ENCODE peak calls at places on chromosomes 7 and 10, in six cellular contexts. Z, E, Y, Q, S and U are unnamed samples.

GRCh38 chr7:84677386-84677785 is 482.8 kb upstream of the SEMA3A start:
- DNase-seq in Z (no peak), E (no peak), Y (no peak), Q (no peak), S (no peak), U (no peak)

GRCh38 chr7:158541330-158542010 is 46.2 kb downstream of the PTPRN2 start:
- DNase-seq in Z (no peak), E (no peak), Y (no peak), Q (no peak), S (no peak), U (peak)

GRCh38 chr7:39749177-39749576 is 125.8 kb downstream of the RALA start:
- DNase-seq in Z (no peak), E (no peak), Y (no peak), Q (no peak), S (no peak), U (no peak)

GRCh38 chr10:102243304-102243703 is 2.0 kb upstream of the PITX3 start:
- DNase-seq in Z (no peak), E (no peak), Y (no peak), Q (no peak), S (no peak), U (no peak)

GRCh38 chr10:36677170-36677768 is 448.1 kb upstream of the ANKRD30A start:
- DNase-seq in Z (no peak), E (no peak), Y (no peak), Q (no peak), S (no peak), U (no peak)

GRCh38 chr10:76981251-76981650 is 656.4 kb downstream of the KCNMA1 start:
- DNase-seq in Z (no peak), E (no peak), Y (no peak), Q (no peak), S (no peak), U (no peak)

GRCh38 chr7:2211926-2212325 is 20.8 kb downstream of the MAD1L1 start:
- DNase-seq in Z (no peak), E (no peak), Y (no peak), Q (no peak), S (no peak), U (no peak)

GRCh38 chr10:113126506-113127192 is 176.6 kb downstream of the TCF7L2 start:
- DNase-seq in Z (peak), E (peak), Y (peak), Q (peak), S (peak), U (peak)

GRCh38 chr7:152601305-152601798 is 74.6 kb downstream of the XRCC2 start:
- DNase-seq in Z (no peak), E (no peak), Y (no peak), Q (no peak), S (no peak), U (no peak)

GRCh38 chr10:84294766-84295447 is 33.5 kb upstream of the CCSER2 start:
- DNase-seq in Z (no peak), E (no peak), Y (no peak), Q (no peak), S (no peak), U (no peak)

GRCh38 chr10:69486922-69487730 is 35.9 kb downstream of the TSPAN15 start:
- DNase-seq in Z (no peak), E (no peak), Y (no peak), Q (no peak), S (no peak), U (no peak)

DNA sequence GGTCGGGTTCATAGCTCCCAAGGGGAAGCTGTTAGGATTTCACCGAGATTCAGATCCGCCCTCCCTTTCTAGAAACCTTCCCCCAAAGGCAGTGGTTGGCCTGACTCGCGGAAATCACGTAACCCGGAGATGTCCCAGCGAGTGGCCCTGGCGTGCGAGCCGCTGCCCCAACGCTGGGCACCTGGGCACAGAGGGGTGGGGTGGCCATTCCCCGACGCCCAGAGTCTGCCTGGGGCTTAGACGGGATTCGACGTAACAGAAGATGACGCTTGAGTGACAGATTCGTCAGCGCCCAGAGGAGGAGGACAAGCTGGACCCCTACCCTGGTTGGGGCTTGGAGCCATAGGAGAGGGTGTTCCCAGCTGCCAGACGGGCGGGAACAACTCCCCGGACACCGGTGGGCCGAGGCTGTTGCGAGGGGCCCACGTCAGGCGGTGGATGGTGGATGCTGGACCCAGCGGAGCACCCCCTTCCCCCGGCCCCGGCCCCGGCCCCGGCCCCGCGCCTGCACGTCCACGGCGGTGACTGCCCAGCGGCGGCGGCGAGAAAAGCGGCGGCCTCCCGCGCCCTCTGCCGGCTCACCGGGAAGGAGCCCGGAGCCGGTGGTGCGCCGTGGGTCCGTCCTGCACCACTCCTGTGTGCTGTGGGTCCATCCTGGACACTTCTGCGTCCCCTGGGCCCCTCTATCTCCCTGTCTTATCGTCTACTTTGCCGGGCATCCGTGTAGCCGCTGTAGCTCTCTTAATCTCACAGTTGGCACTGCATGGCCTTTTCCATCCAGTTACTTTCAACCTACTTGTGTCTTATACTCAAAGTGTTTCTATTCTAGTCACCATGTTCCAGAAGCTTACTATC is 35.4 kb upstream of the KNDC1 start:
- DNase-seq in Z (no peak), E (peak), Y (no peak), Q (peak), S (peak), U (peak)
- TF ChIP-seq CTCF in Z (peak), E (peak), Y (peak), Q (peak), S (peak), U (peak)

GRCh38 chr10:109328001-109328400 is 595.3 kb downstream of the XPNPEP1 start:
- DNase-seq in Z (no peak), E (no peak), Y (no peak), Q (no peak), S (no peak), U (no peak)
- TF ChIP-seq CTCF in Z (no peak), E (no peak), Y (no peak), Q (peak), S (peak), U (no peak)

DNA sequence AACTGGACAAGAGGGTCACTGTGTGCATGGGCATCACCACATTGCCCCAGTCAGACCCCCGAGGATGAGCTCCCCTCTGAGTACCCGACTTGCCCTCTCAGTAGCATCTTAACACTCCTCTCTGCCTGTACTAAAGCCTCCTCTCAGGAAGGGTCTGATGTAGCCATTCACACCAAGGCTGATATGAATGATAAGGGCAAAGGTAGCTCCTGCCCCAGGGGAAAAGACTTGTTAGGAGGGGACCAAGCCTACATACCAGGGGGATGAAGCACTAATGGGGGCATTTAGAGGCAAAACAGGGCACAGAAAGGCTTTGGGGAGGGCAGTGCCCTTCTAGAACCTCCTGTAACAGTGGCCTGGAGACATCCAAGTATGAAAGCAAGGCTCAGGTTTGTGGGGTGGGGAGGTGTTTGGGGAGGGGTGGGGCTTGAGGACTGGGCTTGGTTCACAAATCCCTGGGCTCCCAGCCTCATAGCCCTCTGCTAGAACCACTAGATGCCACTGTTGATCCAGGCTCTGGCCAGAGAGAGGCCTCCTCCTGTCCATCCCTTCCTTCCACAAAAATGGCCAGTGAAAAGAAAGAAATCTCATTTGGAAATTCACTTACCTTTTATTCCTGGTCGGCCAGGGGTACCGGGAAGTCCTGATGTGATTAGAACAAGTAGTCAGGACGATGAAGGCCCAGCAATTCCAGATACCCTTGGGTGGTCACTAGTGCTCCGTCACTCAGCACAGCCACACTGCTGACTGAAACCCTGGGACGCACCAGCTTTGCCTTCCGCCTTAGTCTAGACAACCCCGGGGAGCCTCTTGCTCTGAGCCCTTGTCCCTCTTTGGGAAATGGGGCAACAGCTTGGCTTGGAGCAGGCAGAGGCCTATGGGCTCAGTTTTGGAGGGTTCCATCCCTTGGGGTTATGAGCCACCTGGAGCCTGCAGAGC is 40.3 kb downstream of the COL17A1 start:
- DNase-seq in Z (no peak), E (peak), Y (peak), Q (no peak), S (peak), U (peak)
- TF ChIP-seq CTCF in Z (peak), E (peak), Y (peak), Q (peak), S (peak), U (peak)

GRCh38 chr10:29924436-29924835 is 134.9 kb downstream of the JCAD start:
- DNase-seq in Z (no peak), E (no peak), Y (no peak), Q (no peak), S (no peak), U (no peak)

GRCh38 chr10:29923416-29923970 is 135.9 kb downstream of the JCAD start:
- DNase-seq in Z (no peak), E (no peak), Y (no peak), Q (no peak), S (no peak), U (no peak)

GRCh38 chr10:29925771-29926345 is 133.5 kb downstream of the JCAD start:
- DNase-seq in Z (no peak), E (no peak), Y (no peak), Q (no peak), S (no peak), U (no peak)

GRCh38 chr10:29929006-29929405 is 130.4 kb downstream of the JCAD start:
- DNase-seq in Z (no peak), E (no peak), Y (no peak), Q (no peak), S (no peak), U (no peak)

DNA sequence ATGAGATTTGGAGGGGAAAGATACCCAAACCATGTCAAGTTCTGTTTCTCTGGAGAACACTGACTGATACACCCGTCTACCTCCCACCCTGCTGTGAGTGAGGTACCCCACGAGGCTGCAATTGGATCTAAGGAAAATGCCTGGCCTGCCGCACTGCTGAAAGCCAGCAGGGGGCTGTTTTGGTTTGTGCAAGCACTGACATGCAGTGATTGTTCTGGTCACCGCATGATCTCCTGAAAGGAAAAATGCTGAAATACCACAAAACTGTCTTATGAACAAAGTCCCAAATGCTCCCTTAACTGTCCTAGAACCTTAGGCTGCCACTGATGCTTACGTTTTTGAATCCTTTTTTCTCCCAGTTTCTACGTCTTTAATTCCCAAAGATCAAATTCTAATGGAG is 132.7 kb downstream of the JCAD start:
- DNase-seq in Z (no peak), E (peak), Y (no peak), Q (peak), S (no peak), U (peak)
- TF ChIP-seq CTCF in Z (peak), E (peak), Y (no peak), Q (peak), S (peak), U (peak)

DNA sequence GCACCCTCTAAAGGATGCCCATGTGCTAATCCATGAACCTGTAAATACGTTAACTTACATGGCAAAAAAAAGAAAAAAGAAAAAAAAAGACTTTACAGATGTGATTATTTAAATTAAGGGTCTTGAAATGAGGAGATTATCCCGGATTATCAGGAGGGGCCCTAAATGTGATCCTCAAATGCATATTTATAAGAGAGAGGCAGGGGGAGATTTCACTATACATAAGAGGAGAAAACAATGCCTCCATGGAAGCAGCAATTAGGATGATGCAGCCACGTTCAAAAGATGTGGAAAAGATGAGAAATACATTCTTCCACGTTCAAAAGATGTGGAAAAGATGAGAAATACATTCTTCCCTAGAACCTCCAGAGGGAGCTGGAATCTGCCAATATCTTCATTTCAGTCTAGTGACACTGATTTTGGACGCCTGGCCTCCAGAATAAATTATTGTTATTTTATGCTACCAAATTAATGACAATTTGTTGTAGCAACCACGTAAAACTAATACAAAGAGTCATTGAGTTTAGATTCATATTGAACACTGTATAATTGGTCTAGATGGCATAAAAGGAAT is 328.4 kb upstream of the GNAI1 start:
- DNase-seq in Z (peak), E (no peak), Y (no peak), Q (no peak), S (no peak), U (no peak)
- TF ChIP-seq CTCF in Z (peak), E (no peak), Y (peak), Q (peak), S (peak), U (peak)

GRCh38 chr7:143494622-143495021 is 16.9 kb downstream of the TAS2R41 start:
- DNase-seq in Z (no peak), E (no peak), Y (no peak), Q (no peak), S (no peak), U (no peak)
- TF ChIP-seq CTCF in Z (no peak), E (no peak), Y (peak), Q (peak), S (peak), U (no peak)

GRCh38 chr10:17793823-17794759 is 15.1 kb upstream of the MRC1 start:
- DNase-seq in Z (no peak), E (no peak), Y (no peak), Q (no peak), S (no peak), U (no peak)

GRCh38 chr10:17793041-17793440 is 16.1 kb upstream of the MRC1 start:
- DNase-seq in Z (no peak), E (no peak), Y (no peak), Q (no peak), S (no peak), U (no peak)

GRCh38 chr10:17795088-17795487 is 14.1 kb upstream of the MRC1 start:
- DNase-seq in Z (no peak), E (no peak), Y (no peak), Q (no peak), S (no peak), U (no peak)

GRCh38 chr10:17790631-17791030 is 18.5 kb upstream of the MRC1 start:
- DNase-seq in Z (no peak), E (no peak), Y (no peak), Q (no peak), S (no peak), U (no peak)

DNA sequence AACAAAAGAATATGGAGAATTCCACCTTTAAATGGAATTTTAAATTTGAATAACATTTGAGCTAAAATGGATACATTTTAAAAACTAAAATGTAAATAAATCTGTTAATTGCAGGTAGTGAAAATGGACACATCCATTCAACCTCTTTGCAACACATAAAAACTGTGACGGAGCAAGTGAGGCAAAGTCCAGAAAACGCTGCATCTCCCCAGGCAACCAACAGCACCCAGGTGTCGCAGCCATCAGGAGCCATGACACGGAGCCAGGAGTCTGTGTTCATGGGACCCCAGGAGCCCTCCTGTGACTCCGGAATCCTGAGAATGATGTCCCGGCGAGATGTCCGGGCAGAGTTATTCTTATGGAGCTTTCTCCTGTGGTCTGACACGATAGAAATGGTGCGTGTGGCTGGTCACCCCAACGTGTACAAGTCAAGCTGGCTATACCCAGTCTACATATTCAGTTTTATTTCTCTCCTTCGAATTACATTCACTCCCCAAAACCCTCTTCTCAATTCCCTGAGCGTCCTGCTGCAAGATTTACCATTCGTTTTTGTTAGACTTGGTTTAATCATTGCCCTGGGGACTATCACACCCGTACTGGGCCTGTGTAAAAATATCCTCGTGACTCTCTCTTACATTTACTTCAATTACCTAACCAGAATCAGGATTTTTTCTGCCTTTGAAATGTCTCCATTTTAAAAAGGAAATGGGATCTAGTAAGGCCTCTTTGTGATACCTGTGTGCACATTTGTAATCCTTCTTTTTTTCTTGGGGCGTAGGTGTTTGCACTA is 13.1 kb upstream of the MRC1 start:
- DNase-seq in Z (no peak), E (no peak), Y (no peak), Q (no peak), S (no peak), U (no peak)
- TF ChIP-seq CTCF in Z (no peak), E (no peak), Y (no peak), Q (no peak), S (no peak), U (no peak)

DNA sequence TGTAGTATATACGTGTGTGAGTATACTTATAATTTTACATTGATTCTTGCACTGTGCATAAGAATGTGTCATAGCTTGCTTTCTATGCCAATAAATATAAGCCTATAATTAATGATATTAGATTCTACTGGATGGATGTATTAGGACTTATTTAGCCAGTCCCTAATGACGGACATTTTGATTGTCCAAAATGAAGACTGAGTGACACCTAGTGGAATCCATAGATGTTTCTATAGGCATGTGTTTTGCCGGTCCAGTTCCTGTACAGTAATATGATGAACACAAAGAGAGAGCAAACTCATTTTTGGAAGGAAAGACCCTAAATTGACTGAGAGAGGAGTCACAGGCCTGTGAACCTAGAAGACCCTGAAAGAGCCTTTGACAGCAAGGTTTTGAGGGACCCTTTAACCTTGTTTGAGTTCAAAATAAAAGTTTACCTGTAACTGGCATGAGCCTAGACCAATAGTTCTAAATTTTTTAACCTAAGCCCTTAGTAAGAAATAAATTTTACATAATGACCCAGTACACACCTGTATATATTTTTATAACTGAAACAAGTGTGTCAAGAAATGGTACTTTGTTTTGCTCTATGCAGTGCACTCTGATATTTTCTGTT is 42.4 kb upstream of the AGBL3 start:
- DNase-seq in Z (no peak), E (no peak), Y (peak), Q (no peak), S (no peak), U (no peak)
- TF ChIP-seq CTCF in Z (peak), E (no peak), Y (peak), Q (peak), S (peak), U (peak)